ENCODE peak calls at places on chromosomes 11 and 22, in five cellular contexts. H is fibroblast of lung, W is neural progenitor cell, C is IMR-90, P is hepatocyte. V is an unnamed sample. For H3K27me3, the result is how much of the 10 kb centered on the place peaks cover.

GRCh38 chr11:64263021-64263946 is 12.0 kb downstream of the PLCB3 start:
- DNase-seq in H (peak), P (no peak), C (peak), W (peak), V (no peak)

GRCh38 chr22:46738961-46739870 is 1.2 kb upstream of the CERK start:
- DNase-seq in C (peak), W (peak), H (peak), P (peak), V (peak)

GRCh38 chr11:44955019-44955738 is 4.5 kb upstream of the TP53I11 start:
- DNase-seq in P (peak), W (no peak), C (peak), H (peak), V (peak)

GRCh38 chr11:63814383-63814736 is 1.1 kb downstream of the SPINDOC start:
- DNase-seq in H (peak), C (no peak), P (peak), W (no peak), V (peak)

GRCh38 chr11:126284829-126285228 is 1.9 kb downstream of the TIRAP start:
- DNase-seq in C (peak), P (peak), H (peak), W (no peak), V (peak)

GRCh38 chr11:73729594-73730206 is 31.2 kb downstream of the RAB6A start:
- DNase-seq in H (no peak), W (peak), C (no peak), P (peak), V (no peak)

GRCh38 chr11:84922836-84923235 is 704.3 kb downstream of the DLG2 start:
- DNase-seq in C (no peak), H (no peak), P (no peak), W (peak), V (no peak)

GRCh38 chr11:125724125-125724524 is 22.0 kb upstream of the PATE1 start:
- DNase-seq in W (peak), C (peak), H (peak), P (no peak), V (peak)

GRCh38 chr11:99275521-99275920 is 254.8 kb downstream of the CNTN5 start:
- DNase-seq in H (no peak), C (no peak), P (no peak), W (no peak), V (no peak)

GRCh38 chr22:39493759-39494158 is 8.3 kb upstream of the MIEF1 start:
- DNase-seq in H (peak), C (peak), P (no peak), W (no peak), V (peak)

GRCh38 chr11:101470881-101471535 is 112.8 kb downstream of the TRPC6 start:
- DNase-seq in H (peak), W (no peak), C (peak), P (peak), V (peak)

GRCh38 chr11:77146261-77147035 is 18.4 kb downstream of the MYO7A start:
- DNase-seq in P (no peak), W (no peak), H (no peak), C (no peak), V (no peak)

GRCh38 chr11:129266536-129266935 is 74.4 kb upstream of the ARHGAP32 start:
- DNase-seq in P (no peak), C (no peak), H (no peak), W (no peak), V (no peak)

GRCh38 chr22:31287818-31288495 is 4.3 kb downstream of the PIK3IP1 start:
- DNase-seq in W (no peak), C (no peak), H (no peak), P (no peak), V (no peak)

GRCh38 chr11:102360681-102361080 is 13.7 kb downstream of the BIRC2 start:
- DNase-seq in P (no peak), W (no peak), C (no peak), H (no peak), V (no peak)

GRCh38 chr11:77690649-77691048 is 53.1 kb upstream of the CLNS1A start:
- DNase-seq in C (no peak), H (no peak), P (no peak), W (no peak), V (no peak)

GRCh38 chr22:48874956-48875355 is 952.7 kb downstream of the BRD1 start:
- DNase-seq in H (no peak), W (no peak), P (no peak), C (no peak), V (no peak)

DNA sequence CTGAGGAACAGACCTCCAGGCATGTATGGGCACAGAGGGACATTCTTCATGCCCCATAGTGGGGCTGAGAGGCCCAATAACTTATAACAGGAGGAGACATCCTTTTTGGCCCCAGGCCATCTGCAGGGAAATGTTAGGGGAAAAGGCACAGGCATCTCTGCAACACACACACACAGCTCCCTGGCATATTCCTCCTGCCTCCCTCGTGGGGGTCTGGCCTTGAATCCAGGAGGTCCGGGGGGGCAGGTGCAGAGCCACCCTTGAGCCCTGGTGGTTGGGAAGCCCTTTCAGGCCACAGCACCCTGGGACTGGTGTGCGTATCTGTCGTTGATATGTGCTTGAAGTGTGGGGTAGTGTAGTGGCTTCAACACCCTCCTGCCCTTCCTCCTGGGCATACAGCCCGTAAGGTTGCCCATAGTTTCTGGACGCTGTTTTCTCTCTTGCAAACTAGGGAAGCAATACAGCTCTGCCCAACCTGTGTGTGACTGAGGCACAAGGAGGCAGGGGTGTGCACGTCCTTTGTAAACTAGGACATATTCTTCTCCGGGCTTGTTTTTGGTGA is 117.5 kb downstream of the CEP164 start:
- DNase-seq in H (no peak), W (no peak), P (no peak), C (no peak), V (no peak)
- H3K4me3 ChIP-seq in H (no peak), W (no peak), P (no peak), C (no peak), V (no peak)

GRCh38 chr22:43212434-43212952 is 25.6 kb upstream of the TTLL12 start:
- DNase-seq in H (no peak), W (no peak), C (no peak), P (no peak), V (no peak)

GRCh38 chr22:43211941-43212433 is 25.1 kb upstream of the TTLL12 start:
- DNase-seq in W (no peak), C (no peak), P (no peak), H (no peak), V (no peak)

GRCh38 chr22:43213066-43213465 is 26.1 kb upstream of the TTLL12 start:
- DNase-seq in C (no peak), W (peak), H (no peak), P (peak), V (peak)

GRCh38 chr22:43216738-43217137 is 29.8 kb upstream of the TTLL12 start:
- DNase-seq in P (no peak), C (no peak), H (no peak), W (no peak), V (no peak)

GRCh38 chr22:43213962-43214361 is 27.0 kb upstream of the TTLL12 start:
- DNase-seq in H (no peak), W (no peak), C (no peak), P (no peak), V (no peak)
- H3K27me3 ChIP-seq in H (under half), W (under half), C (under half), P (under half), V (under half)

GRCh38 chr11:124077266-124077665 is 36.1 kb upstream of the OR10G7 start:
- DNase-seq in C (no peak), H (no peak), P (no peak), W (no peak), V (no peak)
- H3K4me3 ChIP-seq in C (no peak), H (no peak), P (no peak), W (no peak), V (no peak)

GRCh38 chr11:1340111-1340510 is 30.7 kb upstream of the TOLLIP start:
- DNase-seq in H (no peak), P (no peak), C (no peak), W (no peak), V (no peak)
- H3K27me3 ChIP-seq in H (under half), P (under half), C (under half), W (half or more), V (under half)

GRCh38 chr11:316891-317291 is 3.1 kb downstream of the IFITM1 start:
- DNase-seq in H (no peak), C (no peak), P (no peak), W (no peak), V (no peak)
- H3K4me3 ChIP-seq in H (no peak), C (no peak), P (no peak), W (peak), V (peak)

GRCh38 chr22:22550789-22551434 is 8.2 kb downstream of the PRAME start:
- DNase-seq in W (no peak), H (no peak), P (no peak), C (no peak), V (no peak)
- H3K27me3 ChIP-seq in W (half or more), H (under half), P (under half), C (under half), V (under half)

GRCh38 chr22:17748555-17749353 is 25.5 kb downstream of the BID start:
- DNase-seq in H (no peak), W (peak), P (peak), C (no peak), V (no peak)
- H3K4me3 ChIP-seq in H (no peak), W (no peak), P (no peak), C (no peak), V (no peak)

GRCh38 chr11:56089697-56090096 is 3.4 kb upstream of the OR8I2 start:
- DNase-seq in W (no peak), C (no peak), P (no peak), H (no peak), V (no peak)
- H3K27me3 ChIP-seq in W (under half), C (under half), P (under half), H (under half), V (under half)

GRCh38 chr11:130516175-130516867 is 67.9 kb downstream of the ADAMTS15 start:
- DNase-seq in W (no peak), C (no peak), H (no peak), P (no peak), V (no peak)

GRCh38 chr11:130520231-130520630 is 71.8 kb downstream of the ADAMTS15 start:
- DNase-seq in H (no peak), P (no peak), C (no peak), W (no peak), V (no peak)

GRCh38 chr11:130518164-130518563 is 69.7 kb downstream of the ADAMTS15 start:
- DNase-seq in C (no peak), P (no peak), W (no peak), H (no peak), V (no peak)

GRCh38 chr11:130516868-130517505 is 68.5 kb downstream of the ADAMTS15 start:
- DNase-seq in H (no peak), C (no peak), P (no peak), W (no peak), V (no peak)

DNA sequence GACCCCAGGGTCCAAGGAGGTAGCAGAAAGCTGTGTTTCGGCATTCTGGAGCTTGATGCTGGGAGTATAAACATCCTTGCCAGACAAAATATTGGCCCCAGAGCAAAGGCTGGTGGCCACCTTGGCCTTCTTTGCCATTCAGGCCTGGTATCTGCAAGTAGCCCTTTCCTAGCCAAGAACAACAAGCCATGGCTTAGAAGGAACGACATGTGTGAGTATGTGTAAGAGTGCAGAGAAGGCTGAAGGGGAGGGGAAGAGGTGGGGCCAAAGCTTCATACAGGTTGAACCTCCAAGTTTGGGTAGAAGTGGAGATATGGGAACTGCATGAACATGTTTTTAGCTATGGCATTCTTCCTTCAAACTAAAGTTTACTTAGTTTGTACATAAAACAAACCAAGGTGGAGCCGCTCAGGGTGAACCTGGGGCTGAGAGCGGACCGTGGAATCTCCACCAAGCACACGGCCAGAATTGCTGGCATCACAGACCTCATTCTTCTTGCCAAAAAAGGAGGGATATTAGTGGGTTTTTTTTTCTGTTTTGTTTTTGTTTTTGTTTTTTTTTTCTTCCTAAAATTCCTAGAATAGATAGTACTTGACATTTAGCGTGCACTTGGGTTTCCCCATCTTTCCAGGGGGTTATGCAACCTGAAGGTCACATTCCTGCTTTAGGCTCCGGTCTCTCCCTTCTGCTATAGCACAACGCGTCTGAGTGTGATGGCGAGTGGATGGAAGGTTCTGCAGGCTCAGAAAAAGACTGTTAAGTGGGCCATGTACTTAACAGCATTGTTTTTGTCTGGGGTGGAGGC is 70.9 kb downstream of the ADAMTS15 start:
- DNase-seq in H (no peak), C (no peak), P (no peak), W (no peak), V (no peak)
- H3K4me3 ChIP-seq in H (no peak), C (no peak), P (no peak), W (no peak), V (no peak)

GRCh38 chr22:37237371-37238268 is 6.4 kb downstream of the RAC2 start:
- DNase-seq in H (no peak), P (no peak), C (peak), W (no peak), V (no peak)

GRCh38 chr22:37234736-37235711 is 9.0 kb downstream of the RAC2 start:
- DNase-seq in W (no peak), C (no peak), H (no peak), P (no peak), V (no peak)

GRCh38 chr22:37239336-37240239 is 4.5 kb downstream of the RAC2 start:
- DNase-seq in P (no peak), H (no peak), W (no peak), C (no peak), V (no peak)

GRCh38 chr22:37233751-37234631 is 10.1 kb downstream of the RAC2 start:
- DNase-seq in C (no peak), W (no peak), P (no peak), H (no peak), V (no peak)

GRCh38 chr22:37235897-37236607 is 8.0 kb downstream of the RAC2 start:
- DNase-seq in W (no peak), C (no peak), H (no peak), P (no peak), V (no peak)
- H3K27me3 ChIP-seq in W (under half), C (under half), H (under half), P (under half), V (under half)